ENCODE peak calls at places on chromosomes 7 and 10, in six cellular contexts. H is stomach; O is brain microvascular endothelial cell; A is germinal center; Q is iris pigment epithelial cell; G is activated CD4-positive, alpha-beta T cell treated with anti-CD3 and anti-CD28 coated beads for 48 hours. X is an unnamed sample.

GRCh38 chr7:45589061-45589460 is 14.9 kb downstream of the ADCY1 start:
- DNase-seq in H (peak), O (no peak), A (no peak), Q (no peak), G (no peak), X (no peak)

GRCh38 chr7:30068117-30068516 is 39.9 kb downstream of the PLEKHA8 start:
- DNase-seq in H (no peak), O (peak), A (no peak), Q (peak), G (no peak), X (peak)

GRCh38 chr10:113704637-113705343 is 25.1 kb downstream of the CASP7 start:
- DNase-seq in H (no peak), O (peak), A (no peak), Q (peak), G (peak), X (peak)

GRCh38 chr10:1737222-1738061 is at the start of gene ADARB2:
- DNase-seq in H (peak), O (peak), A (no peak), Q (peak), G (peak), X (peak)

GRCh38 chr10:131727612-131728011 is 173.2 kb upstream of the PPP2R2D start:
- DNase-seq in H (peak), O (no peak), A (no peak), Q (no peak), G (no peak), X (no peak)

GRCh38 chr10:92290076-92290836 is 622 bp downstream of the CPEB3 start:
- DNase-seq in H (peak), O (peak), A (peak), Q (peak), G (peak), X (peak)

GRCh38 chr10:84654671-84655070 is 326.3 kb downstream of the CCSER2 start:
- DNase-seq in H (no peak), O (no peak), A (peak), Q (no peak), G (no peak), X (no peak)

GRCh38 chr7:46754135-46754730 is 827.7 kb downstream of the TNS3 start:
- DNase-seq in H (no peak), O (peak), A (no peak), Q (peak), G (no peak), X (peak)

GRCh38 chr10:12350925-12351324 is 1.6 kb downstream of the CAMK1D start:
- DNase-seq in H (no peak), O (no peak), A (no peak), Q (peak), G (peak), X (no peak)

GRCh38 chr7:104980969-104981670 is 32.9 kb upstream of the KMT2E start:
- DNase-seq in H (no peak), O (no peak), A (peak), Q (peak), G (no peak), X (peak)

GRCh38 chr10:74500806-74501205 is 325.6 kb upstream of the KAT6B start:
- DNase-seq in H (no peak), O (no peak), A (no peak), Q (peak), G (no peak), X (peak)

GRCh38 chr7:99365318-99366141 is 9.0 kb upstream of the ARPC1B start:
- DNase-seq in H (peak), O (no peak), A (peak), Q (no peak), G (peak), X (peak)

GRCh38 chr10:119537953-119538630 is 4.4 kb downstream of the RGS10 start:
- DNase-seq in H (no peak), O (no peak), A (no peak), Q (no peak), G (no peak), X (no peak)

GRCh38 chr10:48748573-48748972 is 63.9 kb downstream of the WDFY4 start:
- DNase-seq in H (no peak), O (no peak), A (peak), Q (no peak), G (no peak), X (no peak)

GRCh38 chr10:131107970-131108369 is 203.6 kb downstream of the TCERG1L start:
- DNase-seq in H (no peak), O (no peak), A (no peak), Q (no peak), G (no peak), X (no peak)

GRCh38 chr10:132659206-132660091 is 121.9 kb downstream of the INPP5A start:
- DNase-seq in H (no peak), O (no peak), A (no peak), Q (no peak), G (no peak), X (no peak)

GRCh38 chr7:2522780-2523433 is 3.3 kb downstream of the LFNG start:
- DNase-seq in H (no peak), O (peak), A (no peak), Q (peak), G (peak), X (peak)

GRCh38 chr10:86955501-86956194 is 1.8 kb downstream of the MMRN2 start:
- DNase-seq in H (no peak), O (no peak), A (no peak), Q (no peak), G (no peak), X (no peak)